ENCODE peak calls at places on chromosome 19, in ten cellular contexts. O, Z, R, K, N, A, G, F, D and L are unnamed samples.

GRCh38 chr19:56642711-56643459 is at the start of gene SMIM17:
- DNase-seq in O (no peak), Z (no peak), R (no peak), K (no peak), N (no peak), A (no peak), G (no peak), F (no peak), D (no peak), L (no peak)

GRCh38 chr19:51027126-51027806 is 850 bp upstream of the KLK11 start:
- DNase-seq in O (no peak), Z (no peak), R (no peak), K (no peak), N (no peak), A (no peak), G (peak), F (no peak), D (no peak), L (no peak)

GRCh38 chr19:48553676-48554384 is 1.9 kb downstream of the SULT2B1 start:
- DNase-seq in O (peak), Z (peak), R (peak), K (peak), N (peak), A (peak), G (peak), F (peak), D (peak), L (no peak)

GRCh38 chr19:2145831-2146241 is 5.5 kb downstream of the AP3D1 start:
- DNase-seq in O (no peak), Z (peak), R (peak), K (no peak), N (no peak), A (no peak), G (no peak), F (no peak), D (no peak), L (no peak)

GRCh38 chr19:1729568-1729925 is 23.8 kb upstream of the ONECUT3 start:
- DNase-seq in O (no peak), Z (no peak), R (no peak), K (no peak), N (no peak), A (no peak), G (no peak), F (no peak), D (no peak), L (no peak)

GRCh38 chr19:38023245-38023644 is 116.2 kb downstream of the SIPA1L3 start:
- DNase-seq in O (peak), Z (peak), R (peak), K (no peak), N (no peak), A (no peak), G (no peak), F (no peak), D (no peak), L (no peak)

GRCh38 chr19:48963371-48964204 is 1.5 kb upstream of the FTL start:
- DNase-seq in O (peak), Z (peak), R (peak), K (peak), N (no peak), A (peak), G (peak), F (peak), D (peak), L (peak)

GRCh38 chr19:13119654-13120053 is 1.6 kb downstream of the NACC1 start:
- DNase-seq in O (no peak), Z (peak), R (peak), K (no peak), N (no peak), A (no peak), G (no peak), F (no peak), D (no peak), L (no peak)

GRCh38 chr19:3035542-3036118 is 6.5 kb upstream of the TLE2 start:
- DNase-seq in O (peak), Z (peak), R (peak), K (peak), N (peak), A (peak), G (peak), F (peak), D (peak), L (peak)

GRCh38 chr19:34393629-34394028 is 10.6 kb upstream of the PDCD2L start:
- DNase-seq in O (no peak), Z (no peak), R (no peak), K (no peak), N (no peak), A (no peak), G (no peak), F (no peak), D (no peak), L (no peak)

GRCh38 chr19:52527954-52528326 is 472 bp downstream of the ZNF808 start:
- DNase-seq in O (no peak), Z (peak), R (peak), K (peak), N (no peak), A (no peak), G (no peak), F (peak), D (peak), L (peak)

GRCh38 chr19:47600246-47601179 is 8.4 kb upstream of the BICRA start:
- DNase-seq in O (peak), Z (peak), R (peak), K (peak), N (peak), A (peak), G (peak), F (peak), D (peak), L (peak)

GRCh38 chr19:42555801-42556200 is 27.5 kb upstream of the CEACAM1 start:
- DNase-seq in O (no peak), Z (no peak), R (no peak), K (no peak), N (no peak), A (no peak), G (no peak), F (no peak), D (no peak), L (no peak)

GRCh38 chr19:55433292-55433691 is 9.8 kb downstream of the SHISA7 start:
- DNase-seq in O (no peak), Z (no peak), R (no peak), K (no peak), N (no peak), A (no peak), G (no peak), F (no peak), D (no peak), L (no peak)
- TF ChIP-seq EZH2 in O (no peak), Z (no peak), R (no peak), K (no peak), N (no peak), A (no peak), G (no peak), F (no peak), D (no peak), L (no peak)

GRCh38 chr19:28221736-28222135 is 991.2 kb downstream of the UQCRFS1 start:
- DNase-seq in O (no peak), Z (peak), R (no peak), K (no peak), N (no peak), A (no peak), G (no peak), F (no peak), D (no peak), L (no peak)

GRCh38 chr19:28213476-28214082 is 999.4 kb downstream of the UQCRFS1 start:
- DNase-seq in O (no peak), Z (peak), R (peak), K (no peak), N (no peak), A (no peak), G (no peak), F (peak), D (peak), L (peak)

GRCh38 chr19:28218728-28219127 is 994.2 kb downstream of the UQCRFS1 start:
- DNase-seq in O (no peak), Z (no peak), R (no peak), K (no peak), N (no peak), A (no peak), G (no peak), F (no peak), D (no peak), L (no peak)

DNA sequence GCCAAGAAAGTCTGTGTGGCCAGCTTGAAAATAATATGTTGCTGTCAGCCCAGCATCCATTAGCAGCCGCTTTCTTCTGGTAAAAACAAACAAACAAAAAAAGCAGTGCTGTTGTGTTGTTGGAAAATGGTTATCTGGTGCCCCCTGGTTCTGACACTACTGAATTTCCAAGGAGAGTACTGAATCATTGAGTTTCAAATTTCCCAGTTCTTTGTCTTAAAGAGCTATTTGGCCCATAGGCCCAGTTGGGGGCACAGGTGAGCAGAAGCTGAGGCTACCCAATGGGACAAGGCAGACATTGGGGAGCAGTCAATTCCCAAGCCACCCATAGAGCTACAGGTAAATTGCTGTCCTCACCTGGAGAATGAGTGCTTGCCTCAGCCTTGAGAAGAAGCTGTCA is 995.9 kb downstream of the UQCRFS1 start:
- DNase-seq in O (no peak), Z (no peak), R (no peak), K (no peak), N (no peak), A (no peak), G (no peak), F (no peak), D (peak), L (no peak)
- TF ChIP-seq EZH2 in O (no peak), Z (no peak), R (no peak), K (no peak), N (no peak), A (no peak), G (no peak), F (no peak), D (no peak), L (no peak)

DNA sequence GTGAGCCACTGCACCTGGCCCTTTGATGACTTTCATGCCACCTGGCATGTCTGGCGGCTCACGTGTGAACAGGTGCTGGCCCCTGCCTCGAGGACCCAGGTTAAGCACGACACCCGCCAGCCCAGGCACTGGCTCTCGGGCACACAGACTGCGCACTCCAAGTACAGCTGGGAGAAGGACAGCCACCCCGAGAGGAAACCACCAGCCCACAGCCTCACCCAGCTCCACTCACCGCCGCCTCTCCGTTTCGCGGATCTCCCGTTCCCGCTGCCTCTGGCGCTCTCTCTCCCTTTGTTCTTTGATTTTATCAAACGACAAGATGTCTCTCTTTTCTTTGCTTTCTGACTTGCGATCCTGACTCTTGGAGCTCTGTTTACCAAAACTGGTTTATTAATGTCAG is 27.4 kb upstream of the TINCR start:
- DNase-seq in O (no peak), Z (no peak), R (no peak), K (no peak), N (no peak), A (no peak), G (no peak), F (no peak), D (no peak), L (no peak)
- TF ChIP-seq EZH2 in O (no peak), Z (no peak), R (no peak), K (no peak), N (no peak), A (no peak), G (no peak), F (no peak), D (no peak), L (no peak)

GRCh38 chr19:10421240-10421948 is 1.1 kb downstream of the PDE4A start:
- DNase-seq in O (no peak), Z (no peak), R (no peak), K (no peak), N (no peak), A (no peak), G (no peak), F (no peak), D (no peak), L (peak)
- TF ChIP-seq EZH2 in O (no peak), Z (peak), R (no peak), K (no peak), N (no peak), A (no peak), G (no peak), F (no peak), D (no peak), L (no peak)

GRCh38 chr19:55085923-55086715 is 10.4 kb downstream of the EPS8L1 start:
- DNase-seq in O (no peak), Z (no peak), R (peak), K (no peak), N (no peak), A (no peak), G (peak), F (no peak), D (peak), L (no peak)
- TF ChIP-seq EZH2 in O (no peak), Z (peak), R (no peak), K (no peak), N (no peak), A (no peak), G (no peak), F (no peak), D (no peak), L (no peak)

DNA sequence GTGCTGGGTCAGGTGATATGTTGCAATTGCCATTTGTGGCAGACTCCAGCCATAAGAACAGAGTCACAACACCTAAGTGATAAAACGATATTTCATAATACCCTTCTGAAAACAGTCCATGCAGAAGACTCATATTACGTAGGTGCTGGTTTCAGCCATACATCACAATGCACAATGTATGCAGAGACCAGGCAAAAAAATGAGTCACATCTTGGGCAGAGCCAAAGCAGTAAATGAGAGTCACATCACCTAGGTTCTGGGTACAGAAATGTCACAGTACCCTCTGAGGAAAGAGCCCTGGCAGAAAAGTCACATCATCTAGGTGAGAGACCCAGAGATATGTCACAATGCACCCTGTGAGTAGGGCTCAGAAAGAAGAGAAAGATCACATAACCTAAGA is 125.2 kb upstream of the ZNF91 start:
- DNase-seq in O (no peak), Z (no peak), R (no peak), K (no peak), N (no peak), A (peak), G (peak), F (no peak), D (no peak), L (no peak)
- TF ChIP-seq EZH2 in O (no peak), Z (no peak), R (no peak), K (no peak), N (no peak), A (no peak), G (no peak), F (no peak), D (no peak), L (no peak)

DNA sequence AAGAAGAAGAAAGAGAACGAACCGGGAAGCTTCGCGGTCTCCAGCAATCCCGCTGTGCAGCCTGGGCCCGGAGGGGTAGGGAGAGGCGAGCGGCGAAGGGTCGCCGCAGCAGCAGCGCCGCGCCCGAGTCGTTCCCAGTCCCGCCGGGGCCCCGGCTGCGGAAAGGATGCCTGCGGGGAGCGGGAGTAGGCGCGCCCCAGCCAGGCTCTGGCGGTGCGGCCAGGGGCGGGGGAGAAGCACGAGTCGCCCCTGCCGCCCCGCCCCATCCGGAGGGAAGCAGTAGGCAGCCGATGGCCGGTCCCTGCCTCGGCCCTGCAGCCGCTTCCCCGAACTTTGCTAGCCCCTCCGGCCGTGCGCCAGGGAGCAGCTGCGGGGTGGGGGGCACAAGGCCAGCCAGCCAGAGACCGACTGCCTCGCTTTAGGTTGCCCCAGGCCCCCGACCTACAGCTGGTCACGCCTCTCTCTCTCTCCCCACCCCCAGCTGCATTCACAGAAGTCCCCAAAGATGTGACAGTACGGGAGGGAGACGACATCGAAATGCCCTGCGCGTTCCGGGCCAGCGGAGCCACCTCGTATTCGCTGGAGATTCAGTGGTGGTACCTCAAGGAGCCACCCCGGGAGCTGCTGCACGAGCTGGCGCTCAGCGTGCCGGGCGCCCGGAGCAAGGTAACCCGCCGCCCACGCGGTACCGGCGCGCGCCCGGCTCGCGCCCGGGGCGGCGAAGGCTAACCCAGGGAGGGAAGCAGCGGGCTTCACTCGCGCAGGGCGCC is 1.1 kb downstream of the VSTM2B start:
- DNase-seq in O (no peak), Z (no peak), R (peak), K (no peak), N (peak), A (no peak), G (no peak), F (peak), D (peak), L (peak)
- TF ChIP-seq EZH2 in O (peak), Z (peak), R (peak), K (peak), N (no peak), A (peak), G (no peak), F (no peak), D (peak), L (peak)

GRCh38 chr19:45670670-45671453 is 2.8 kb downstream of the GIPR start:
- DNase-seq in O (peak), Z (peak), R (peak), K (peak), N (peak), A (peak), G (peak), F (peak), D (peak), L (peak)

GRCh38 chr19:45664575-45664974 is 3.4 kb upstream of the GIPR start:
- DNase-seq in O (no peak), Z (no peak), R (no peak), K (no peak), N (no peak), A (no peak), G (no peak), F (no peak), D (no peak), L (no peak)

GRCh38 chr19:45663800-45664199 is 4.2 kb upstream of the GIPR start:
- DNase-seq in O (no peak), Z (no peak), R (no peak), K (no peak), N (no peak), A (no peak), G (no peak), F (no peak), D (no peak), L (no peak)

GRCh38 chr19:45667620-45668341 is at the start of gene GIPR:
- DNase-seq in O (no peak), Z (peak), R (peak), K (peak), N (peak), A (peak), G (peak), F (peak), D (peak), L (peak)

GRCh38 chr19:45668342-45668871 is 386 bp downstream of the GIPR start:
- DNase-seq in O (no peak), Z (no peak), R (peak), K (no peak), N (no peak), A (no peak), G (no peak), F (no peak), D (no peak), L (no peak)
- TF ChIP-seq EZH2 in O (peak), Z (peak), R (no peak), K (no peak), N (no peak), A (no peak), G (no peak), F (no peak), D (no peak), L (no peak)

GRCh38 chr19:17953316-17953801 is 13.5 kb upstream of the KCNN1 start:
- DNase-seq in O (no peak), Z (no peak), R (no peak), K (no peak), N (no peak), A (no peak), G (no peak), F (no peak), D (no peak), L (no peak)

GRCh38 chr19:17953869-17954268 is 13.0 kb upstream of the KCNN1 start:
- DNase-seq in O (no peak), Z (no peak), R (no peak), K (no peak), N (no peak), A (no peak), G (no peak), F (peak), D (no peak), L (peak)

GRCh38 chr19:17951151-17952040 is 15.5 kb upstream of the KCNN1 start:
- DNase-seq in O (no peak), Z (no peak), R (no peak), K (no peak), N (no peak), A (no peak), G (no peak), F (no peak), D (no peak), L (no peak)

GRCh38 chr19:17950310-17951150 is 16.4 kb upstream of the KCNN1 start:
- DNase-seq in O (peak), Z (no peak), R (peak), K (no peak), N (no peak), A (no peak), G (no peak), F (peak), D (peak), L (peak)

DNA sequence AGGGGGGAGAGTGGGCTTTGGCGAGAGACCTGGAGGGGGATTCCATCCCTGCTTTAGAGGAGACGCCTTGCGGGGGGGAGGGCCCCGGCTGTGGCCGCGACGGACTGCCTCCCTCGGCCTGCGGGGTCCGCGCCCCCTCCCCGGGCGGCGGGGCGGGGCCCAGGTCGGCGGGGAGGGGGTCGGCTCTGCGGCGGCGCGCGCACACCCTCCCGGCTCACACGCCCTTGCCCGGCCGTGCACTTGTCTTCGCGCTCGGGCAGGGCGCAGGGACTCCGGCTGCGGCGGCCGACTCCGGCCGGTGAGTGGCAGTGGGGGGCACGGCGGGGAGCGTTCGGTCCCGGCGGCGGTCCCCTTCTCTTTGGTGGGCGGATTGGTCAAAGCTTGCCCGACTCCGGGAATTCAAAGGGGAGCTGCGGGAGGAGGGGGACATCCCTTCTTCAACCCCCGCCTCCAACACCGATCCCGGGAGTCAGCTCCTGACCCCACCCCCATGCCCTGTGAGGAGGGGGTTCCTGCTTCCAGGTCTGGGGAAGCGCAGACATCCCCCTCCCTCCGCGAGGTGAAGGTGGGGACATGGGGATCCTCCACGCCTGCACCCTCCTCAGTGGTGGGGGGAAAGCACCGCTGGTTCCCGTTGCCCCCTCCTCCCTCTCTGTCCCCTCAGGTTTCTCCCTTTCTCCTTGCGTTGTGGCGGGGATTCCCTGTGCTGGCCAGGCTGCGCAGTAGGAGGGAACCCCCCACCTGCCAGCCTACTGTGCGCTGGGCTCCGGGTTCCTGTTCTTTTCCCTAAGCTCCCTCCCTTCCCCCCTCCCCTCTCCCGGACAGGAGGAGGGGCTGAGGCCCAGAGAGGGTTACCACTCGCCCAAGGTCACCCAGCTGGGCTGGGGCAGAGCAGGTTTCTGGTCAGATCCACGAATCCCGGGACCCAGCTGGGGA is 14.6 kb upstream of the KCNN1 start:
- DNase-seq in O (no peak), Z (no peak), R (no peak), K (no peak), N (no peak), A (no peak), G (no peak), F (peak), D (peak), L (no peak)
- TF ChIP-seq EZH2 in O (peak), Z (peak), R (no peak), K (peak), N (peak), A (peak), G (peak), F (no peak), D (no peak), L (no peak)